ENCODE peak calls at places on chromosomes 2 and 18, in eight cellular contexts. L is PC-9, X is GM23248, C is MM.1S, G is HCT116, P is hepatocyte, Q is PC-3, D is Karpas-422. I is an unnamed sample.

GRCh38 chr2:206263959-206264603 is 10.4 kb upstream of the ZDBF2 start:
- DNase-seq in L (no peak), X (no peak), C (no peak), G (no peak), P (no peak), Q (no peak), D (no peak), I (no peak)

GRCh38 chr2:33812707-33813106 is 213.6 kb upstream of the FAM98A start:
- DNase-seq in L (no peak), X (peak; percentile 31), C (no peak), G (no peak), P (no peak), Q (no peak), D (no peak), I (no peak)

GRCh38 chr2:43717323-43717722 is 41.1 kb upstream of the C1GALT1C1L start:
- DNase-seq in L (no peak), X (no peak), C (no peak), G (no peak), P (no peak), Q (no peak), D (no peak), I (no peak)

GRCh38 chr2:126796931-126797621 is 101.6 kb upstream of the TEX51 start:
- DNase-seq in L (no peak), X (no peak), C (no peak), G (no peak), P (no peak), Q (no peak), D (no peak), I (no peak)

GRCh38 chr2:105114551-105114950 is 76.7 kb downstream of the MRPS9 start:
- DNase-seq in L (no peak), X (peak; percentile 74), C (peak; percentile 56), G (peak; percentile 51), P (peak; percentile 72), Q (peak; percentile 67), D (peak; percentile 78), I (peak; percentile 59)

GRCh38 chr18:56068030-56068671 is 480.2 kb upstream of the TCF4 start:
- DNase-seq in L (no peak), X (peak; percentile 69), C (no peak), G (no peak), P (no peak), Q (peak; percentile 61), D (no peak), I (no peak)

GRCh38 chr2:133326651-133327397 is 241.4 kb downstream of the NCKAP5 start:
- DNase-seq in L (no peak), X (no peak), C (no peak), G (no peak), P (no peak), Q (peak; percentile 74), D (no peak), I (peak; percentile 16)

GRCh38 chr2:100043246-100043890 is 99.0 kb downstream of the AFF3 start:
- DNase-seq in L (no peak), X (no peak), C (no peak), G (no peak), P (no peak), Q (no peak), D (no peak), I (no peak)

GRCh38 chr2:236168110-236169067 is at the start of gene GBX2:
- DNase-seq in L (no peak), X (peak; percentile 75), C (no peak), G (peak; percentile 80), P (peak; percentile 78), Q (peak; percentile 91), D (no peak), I (peak; percentile 95)

GRCh38 chr2:105804266-105804665 is 59.6 kb downstream of the NCK2 start:
- DNase-seq in L (no peak), X (no peak), C (no peak), G (no peak), P (no peak), Q (no peak), D (no peak), I (no peak)

GRCh38 chr2:238456966-238457926 is 30.5 kb downstream of the ASB1 start:
- DNase-seq in L (no peak), X (no peak), C (no peak), G (no peak), P (no peak), Q (no peak), D (no peak), I (no peak)

GRCh38 chr2:127638361-127639110 is 7.4 kb upstream of the GPR17 start:
- DNase-seq in L (peak; percentile 80), X (no peak), C (no peak), G (no peak), P (peak; percentile 54), Q (peak; percentile 43), D (no peak), I (peak; percentile 72)

GRCh38 chr2:16022548-16023240 is 82.3 kb downstream of the MYCN start:
- DNase-seq in L (no peak), X (no peak), C (no peak), G (no peak), P (no peak), Q (no peak), D (no peak), I (no peak)

GRCh38 chr2:208254118-208254870 is 577 bp downstream of the IDH1 start:
- DNase-seq in L (peak; percentile 74), X (peak; percentile 93), C (peak; percentile 85), G (peak; percentile 55), P (peak; percentile 92), Q (peak; percentile 72), D (peak; percentile 95), I (peak; percentile 94)

GRCh38 chr2:66576381-66577330 is 141.7 kb downstream of the MEIS1 start:
- DNase-seq in L (peak; percentile 29), X (peak; percentile 68), C (no peak), G (no peak), P (peak; percentile 57), Q (peak; percentile 39), D (no peak), I (peak; percentile 73)

GRCh38 chr2:66575625-66576371 is 140.9 kb downstream of the MEIS1 start:
- DNase-seq in L (no peak), X (peak; percentile 68), C (no peak), G (no peak), P (peak; percentile 61), Q (no peak), D (no peak), I (peak; percentile 61)

GRCh38 chr2:66573866-66574265 is 138.9 kb downstream of the MEIS1 start:
- DNase-seq in L (no peak), X (no peak), C (no peak), G (no peak), P (peak; percentile 24), Q (no peak), D (peak; percentile 64), I (peak; percentile 84)

GRCh38 chr2:66573412-66573811 is 138.5 kb downstream of the MEIS1 start:
- DNase-seq in L (no peak), X (no peak), C (no peak), G (no peak), P (peak; percentile 20), Q (no peak), D (peak; percentile 54), I (peak; percentile 84)

DNA sequence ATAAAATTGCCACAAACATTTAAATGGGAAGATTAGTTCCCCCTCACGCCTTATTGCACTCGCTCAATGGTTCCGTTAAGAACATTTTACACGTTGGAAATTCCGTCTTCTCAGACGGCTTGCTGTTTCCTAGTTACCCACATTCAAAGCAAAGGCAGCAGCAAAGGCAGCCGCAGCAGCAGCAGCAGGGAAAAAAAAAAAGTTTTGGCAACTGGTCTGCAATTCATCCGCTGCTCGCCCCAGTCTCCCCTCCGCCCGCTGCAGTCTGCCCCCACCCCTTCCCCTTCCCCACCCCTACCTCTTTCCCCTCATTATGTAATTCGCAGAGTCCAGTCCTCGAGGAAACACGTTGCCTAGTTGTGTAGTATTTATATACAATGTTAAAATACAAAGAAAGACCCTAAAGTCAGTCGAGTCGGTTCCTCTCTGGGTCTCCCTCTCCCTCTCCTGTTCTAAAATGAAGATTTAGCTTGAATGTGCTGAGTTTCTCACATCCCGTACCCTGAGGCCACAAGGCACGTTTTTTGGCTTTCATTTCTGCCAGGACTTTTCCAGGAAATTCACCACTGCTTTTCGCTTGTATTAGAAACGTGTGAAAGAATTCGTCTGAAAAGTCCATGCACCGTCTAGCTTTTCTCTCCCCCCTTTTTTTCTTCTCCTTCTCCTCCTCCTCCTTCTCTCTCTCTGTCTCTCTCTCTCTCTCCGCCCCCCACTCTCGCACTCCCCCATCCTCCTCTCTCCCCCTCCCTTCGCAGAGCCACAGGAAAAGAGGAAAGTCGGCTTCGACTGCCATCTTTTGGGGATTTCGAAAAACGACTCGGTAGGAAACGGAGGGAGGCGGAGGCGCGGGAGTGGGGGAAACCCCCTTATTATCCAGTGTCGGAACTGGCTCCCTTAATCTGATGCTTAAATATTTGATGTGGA is 140.0 kb downstream of the MEIS1 start:
- DNase-seq in L (peak; percentile 41), X (peak; percentile 90), C (no peak), G (no peak), P (peak; percentile 87), Q (peak; percentile 77), D (peak; percentile 88), I (peak; percentile 96)
- H3K9me2 ChIP-seq in L (no peaks in the 10 kb centered on the region), X (no peaks in the 10 kb centered on the region), C (no peaks in the 10 kb centered on the region), G (no peaks in the 10 kb centered on the region), P (no peaks in the 10 kb centered on the region), Q (no peaks in the 10 kb centered on the region), D (no peaks in the 10 kb centered on the region), I (no peaks in the 10 kb centered on the region)

GRCh38 chr2:230418341-230419016 is 2.5 kb downstream of the SP100 start:
- DNase-seq in L (peak; percentile 40), X (peak; percentile 86), C (no peak), G (no peak), P (no peak), Q (peak; percentile 42), D (no peak), I (no peak)
- H3K27me3 ChIP-seq in L (no peaks in the 10 kb centered on the region), X (no peaks in the 10 kb centered on the region), C (no peaks in the 10 kb centered on the region), G (no peaks in the 10 kb centered on the region), P (no peaks in the 10 kb centered on the region), Q (no peaks in the 10 kb centered on the region), D (no peaks in the 10 kb centered on the region), I (no peaks in the 10 kb centered on the region)

GRCh38 chr2:216548901-216549321 is 50.3 kb downstream of the RPL37A start:
- DNase-seq in L (no peak), X (no peak), C (no peak), G (no peak), P (no peak), Q (no peak), D (no peak), I (no peak)
- H3K9me2 ChIP-seq in L (no peaks in the 10 kb centered on the region), X (no peaks in the 10 kb centered on the region), C (no peaks in the 10 kb centered on the region), G (no peaks in the 10 kb centered on the region), P (no peaks in the 10 kb centered on the region), Q (no peaks in the 10 kb centered on the region), D (no peaks in the 10 kb centered on the region), I (peaks cover 6% of the 10 kb centered on the region)

GRCh38 chr2:66578067-66578852 is 143.3 kb downstream of the MEIS1 start:
- DNase-seq in L (no peak), X (no peak), C (no peak), G (no peak), P (peak; percentile 24), Q (no peak), D (no peak), I (no peak)
- H3K27me3 ChIP-seq in L (peaks cover 27% of the 10 kb centered on the region), X (peaks cover 17% of the 10 kb centered on the region), C (no peaks in the 10 kb centered on the region), G (no peaks in the 10 kb centered on the region), P (peaks cover 60% of the 10 kb centered on the region), Q (peaks cover 69% of the 10 kb centered on the region), D (no peaks in the 10 kb centered on the region), I (peaks cover 83% of the 10 kb centered on the region)

GRCh38 chr2:150639917-150640538 is 152.6 kb upstream of the RND3 start:
- DNase-seq in L (no peak), X (peak; percentile 48), C (no peak), G (no peak), P (no peak), Q (no peak), D (no peak), I (no peak)

GRCh38 chr2:150644298-150645067 is 157.0 kb upstream of the RND3 start:
- DNase-seq in L (no peak), X (peak; percentile 80), C (no peak), G (no peak), P (peak; percentile 9), Q (peak; percentile 92), D (no peak), I (no peak)

GRCh38 chr2:150643106-150643730 is 155.8 kb upstream of the RND3 start:
- DNase-seq in L (no peak), X (peak; percentile 73), C (no peak), G (no peak), P (no peak), Q (no peak), D (no peak), I (no peak)

GRCh38 chr2:150639383-150639782 is 151.9 kb upstream of the RND3 start:
- DNase-seq in L (no peak), X (no peak), C (no peak), G (no peak), P (no peak), Q (no peak), D (no peak), I (no peak)
- H3K9me2 ChIP-seq in L (no peaks in the 10 kb centered on the region), X (no peaks in the 10 kb centered on the region), C (no peaks in the 10 kb centered on the region), G (no peaks in the 10 kb centered on the region), P (no peaks in the 10 kb centered on the region), Q (no peaks in the 10 kb centered on the region), D (no peaks in the 10 kb centered on the region), I (peaks cover 7% of the 10 kb centered on the region)